ENCODE peak calls at places on chromosomes 2 and 18, in eight cellular contexts. One of them, this sample, is unnamed.

GRCh38 chr18:79921984-79922965 is 29.2 kb downstream of the SLC66A2 start:
- DNase-seq in fibroblast of lung: no peak
- DNase-seq in uterus: peak
- DNase-seq in OCI-LY7: no peak
- DNase-seq in Peyer's patch: no peak
- DNase-seq in heart right ventricle: no peak
- DNase-seq in RWPE2: no peak
- DNase-seq in spleen: peak
- DNase-seq in this sample: no peak

GRCh38 chr2:23627236-23627990 is 242.4 kb downstream of the KLHL29 start:
- DNase-seq in fibroblast of lung: no peak
- DNase-seq in Peyer's patch: no peak
- DNase-seq in OCI-LY7: no peak
- DNase-seq in uterus: no peak
- DNase-seq in heart right ventricle: no peak
- DNase-seq in spleen: peak
- DNase-seq in RWPE2: no peak
- DNase-seq in this sample: no peak

GRCh38 chr18:67476585-67476984 is 39.9 kb downstream of the DSEL start:
- DNase-seq in heart right ventricle: no peak
- DNase-seq in RWPE2: no peak
- DNase-seq in uterus: no peak
- DNase-seq in Peyer's patch: no peak
- DNase-seq in OCI-LY7: no peak
- DNase-seq in fibroblast of lung: peak
- DNase-seq in spleen: no peak
- DNase-seq in this sample: no peak

GRCh38 chr2:18474690-18475089 is 85.8 kb downstream of the RDH14 start:
- DNase-seq in uterus: no peak
- DNase-seq in Peyer's patch: no peak
- DNase-seq in OCI-LY7: no peak
- DNase-seq in RWPE2: no peak
- DNase-seq in spleen: no peak
- DNase-seq in fibroblast of lung: no peak
- DNase-seq in heart right ventricle: no peak
- DNase-seq in this sample: no peak

GRCh38 chr18:77763530-77763929 is 513.9 kb downstream of the GALR1 start:
- DNase-seq in uterus: no peak
- DNase-seq in fibroblast of lung: no peak
- DNase-seq in Peyer's patch: no peak
- DNase-seq in spleen: no peak
- DNase-seq in heart right ventricle: no peak
- DNase-seq in RWPE2: no peak
- DNase-seq in OCI-LY7: no peak
- DNase-seq in this sample: no peak

GRCh38 chr18:62370386-62370785 is 45.3 kb downstream of the TNFRSF11A start:
- DNase-seq in OCI-LY7: no peak
- DNase-seq in Peyer's patch: no peak
- DNase-seq in heart right ventricle: no peak
- DNase-seq in spleen: no peak
- DNase-seq in uterus: no peak
- DNase-seq in fibroblast of lung: no peak
- DNase-seq in RWPE2: no peak
- DNase-seq in this sample: no peak

GRCh38 chr2:227180286-227180685 is 15.9 kb downstream of the COL4A3 start:
- DNase-seq in OCI-LY7: no peak
- DNase-seq in fibroblast of lung: no peak
- DNase-seq in Peyer's patch: no peak
- DNase-seq in RWPE2: no peak
- DNase-seq in heart right ventricle: peak
- DNase-seq in spleen: no peak
- DNase-seq in uterus: no peak
- DNase-seq in this sample: no peak

GRCh38 chr2:121018136-121019057 is 266.6 kb downstream of the TFCP2L1 start:
- DNase-seq in RWPE2: no peak
- DNase-seq in Peyer's patch: no peak
- DNase-seq in uterus: peak
- DNase-seq in heart right ventricle: peak
- DNase-seq in spleen: no peak
- DNase-seq in OCI-LY7: no peak
- DNase-seq in fibroblast of lung: peak
- DNase-seq in this sample: no peak

GRCh38 chr2:118477111-118477517 is 370.3 kb downstream of the EN1 start:
- DNase-seq in OCI-LY7: no peak
- DNase-seq in fibroblast of lung: no peak
- DNase-seq in uterus: no peak
- DNase-seq in spleen: no peak
- DNase-seq in heart right ventricle: no peak
- DNase-seq in Peyer's patch: no peak
- DNase-seq in RWPE2: no peak
- DNase-seq in this sample: no peak

GRCh38 chr2:200843993-200844948 is 20.2 kb downstream of the CLK1 start:
- DNase-seq in spleen: no peak
- DNase-seq in heart right ventricle: no peak
- DNase-seq in Peyer's patch: no peak
- DNase-seq in OCI-LY7: no peak
- DNase-seq in RWPE2: no peak
- DNase-seq in fibroblast of lung: no peak
- DNase-seq in uterus: no peak
- DNase-seq in this sample: no peak

GRCh38 chr18:9612989-9613388 is 1.4 kb downstream of the PPP4R1 start:
- DNase-seq in heart right ventricle: no peak
- DNase-seq in Peyer's patch: no peak
- DNase-seq in OCI-LY7: peak
- DNase-seq in RWPE2: no peak
- DNase-seq in spleen: no peak
- DNase-seq in fibroblast of lung: no peak
- DNase-seq in uterus: no peak
- DNase-seq in this sample: no peak

GRCh38 chr2:126953483-126953882 is 54.8 kb downstream of the TEX51 start:
- DNase-seq in RWPE2: no peak
- DNase-seq in Peyer's patch: no peak
- DNase-seq in heart right ventricle: no peak
- DNase-seq in spleen: no peak
- DNase-seq in OCI-LY7: no peak
- DNase-seq in fibroblast of lung: no peak
- DNase-seq in uterus: no peak
- DNase-seq in this sample: no peak

DNA sequence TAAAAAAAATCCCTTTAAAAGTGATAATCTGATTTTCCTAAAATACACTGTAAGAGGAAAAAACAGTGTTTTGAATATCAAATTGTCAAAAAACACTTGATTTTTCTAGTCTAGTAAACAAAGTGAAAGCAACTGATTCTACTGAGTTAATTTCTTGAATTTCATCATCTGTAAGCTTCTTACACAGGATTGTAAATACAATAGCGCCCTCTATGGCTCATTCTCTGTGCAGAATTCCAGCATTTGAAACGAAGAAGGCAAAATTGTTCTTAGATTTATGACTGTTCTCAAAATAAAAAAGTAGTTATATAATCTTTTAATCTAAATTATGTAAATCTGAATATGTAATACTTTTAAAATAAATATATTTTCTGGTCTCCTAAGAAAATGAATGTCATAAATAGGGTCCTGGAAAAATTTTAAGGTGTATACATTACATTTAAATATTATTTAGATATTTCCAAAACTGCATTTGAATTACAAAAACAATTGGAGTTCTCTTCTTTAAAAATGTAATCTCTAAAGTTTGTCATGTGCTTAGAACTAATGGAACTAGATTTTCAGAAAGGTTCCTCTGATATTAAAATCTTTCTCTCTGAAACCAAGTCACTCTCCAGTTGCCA is 176.9 kb upstream of the MC4R start:
- DNase-seq in spleen: no peak
- DNase-seq in RWPE2: no peak
- DNase-seq in uterus: no peak
- DNase-seq in OCI-LY7: peak
- DNase-seq in fibroblast of lung: peak
- DNase-seq in heart right ventricle: no peak
- DNase-seq in Peyer's patch: no peak
- DNase-seq in this sample: peak
- TF ChIP-seq CTCF in spleen: peak
- TF ChIP-seq CTCF in RWPE2: peak
- TF ChIP-seq CTCF in uterus: peak
- TF ChIP-seq CTCF in OCI-LY7: peak
- TF ChIP-seq CTCF in fibroblast of lung: peak
- TF ChIP-seq CTCF in heart right ventricle: peak
- TF ChIP-seq CTCF in Peyer's patch: peak
- TF ChIP-seq CTCF in this sample: peak

GRCh38 chr2:111903516-111903915 is 5.1 kb downstream of the MERTK start:
- DNase-seq in fibroblast of lung: no peak
- DNase-seq in uterus: no peak
- DNase-seq in spleen: no peak
- DNase-seq in RWPE2: no peak
- DNase-seq in heart right ventricle: no peak
- DNase-seq in OCI-LY7: no peak
- DNase-seq in Peyer's patch: no peak
- DNase-seq in this sample: no peak

GRCh38 chr2:111897924-111898702 is at the start of gene MERTK:
- DNase-seq in Peyer's patch: peak
- DNase-seq in fibroblast of lung: peak
- DNase-seq in heart right ventricle: peak
- DNase-seq in RWPE2: peak
- DNase-seq in spleen: peak
- DNase-seq in OCI-LY7: no peak
- DNase-seq in uterus: peak
- DNase-seq in this sample: peak

GRCh38 chr2:111903930-111904439 is 5.6 kb downstream of the MERTK start:
- DNase-seq in RWPE2: no peak
- DNase-seq in Peyer's patch: no peak
- DNase-seq in spleen: no peak
- DNase-seq in uterus: no peak
- DNase-seq in heart right ventricle: no peak
- DNase-seq in OCI-LY7: no peak
- DNase-seq in fibroblast of lung: no peak
- DNase-seq in this sample: no peak

GRCh38 chr2:111898703-111899514 is 502 bp downstream of the MERTK start:
- DNase-seq in fibroblast of lung: no peak
- DNase-seq in Peyer's patch: peak
- DNase-seq in uterus: no peak
- DNase-seq in OCI-LY7: no peak
- DNase-seq in spleen: no peak
- DNase-seq in RWPE2: no peak
- DNase-seq in heart right ventricle: peak
- DNase-seq in this sample: no peak

DNA sequence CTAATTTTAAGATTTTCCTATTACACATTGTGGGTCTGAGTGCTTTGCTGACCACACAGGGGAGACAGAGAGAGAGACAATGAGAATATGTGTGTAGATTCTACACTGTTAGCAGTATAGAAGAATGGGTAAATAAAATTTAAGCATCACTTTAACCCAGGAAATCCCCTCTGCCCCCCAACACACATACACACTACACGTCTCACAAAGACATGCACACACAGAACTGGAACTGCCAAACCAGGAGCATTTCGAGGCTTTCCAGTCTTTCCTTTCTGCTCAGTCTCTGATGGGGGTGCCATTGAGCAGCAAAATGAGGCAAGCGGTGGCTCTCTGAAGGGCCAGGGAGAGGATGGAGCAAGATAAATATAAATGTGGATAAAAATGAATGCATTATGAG is 2.5 kb downstream of the MERTK start:
- DNase-seq in OCI-LY7: peak
- DNase-seq in Peyer's patch: no peak
- DNase-seq in RWPE2: no peak
- DNase-seq in spleen: no peak
- DNase-seq in uterus: no peak
- DNase-seq in heart right ventricle: no peak
- DNase-seq in fibroblast of lung: peak
- DNase-seq in this sample: no peak
- H3K4me3 ChIP-seq in OCI-LY7: no peak
- H3K4me3 ChIP-seq in Peyer's patch: peak
- H3K4me3 ChIP-seq in RWPE2: no peak
- H3K4me3 ChIP-seq in spleen: peak
- H3K4me3 ChIP-seq in uterus: no peak
- H3K4me3 ChIP-seq in heart right ventricle: no peak
- H3K4me3 ChIP-seq in fibroblast of lung: no peak
- H3K4me3 ChIP-seq in this sample: no peak

DNA sequence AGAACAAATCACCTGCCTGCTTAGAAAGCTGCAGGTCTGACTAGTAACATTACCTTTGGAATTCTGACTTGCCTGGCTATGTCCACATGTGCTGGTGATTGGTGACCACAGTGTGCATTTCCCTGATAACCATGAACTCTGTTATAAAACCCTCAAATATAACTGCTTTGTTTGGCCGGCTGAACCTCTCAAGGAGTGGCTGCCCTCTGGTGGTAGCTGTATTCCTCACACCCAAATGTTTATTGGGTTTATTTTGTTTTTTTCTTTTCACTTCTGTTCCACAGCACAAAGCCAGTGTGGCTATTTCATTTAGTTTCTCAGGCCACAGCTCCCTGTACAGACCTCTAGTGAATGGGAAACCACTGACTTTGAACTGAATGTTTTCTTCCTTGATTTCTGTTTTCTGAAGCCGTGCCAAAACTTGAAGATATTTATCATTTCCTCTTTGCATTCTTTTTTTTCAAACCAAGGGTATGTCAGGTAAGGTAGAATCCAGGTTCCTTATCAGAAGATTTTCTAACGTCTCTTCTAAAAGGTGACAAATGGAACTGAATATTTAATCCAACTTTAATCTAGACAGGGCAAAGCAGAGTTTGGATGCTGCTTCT is 549.0 kb upstream of the VRK2 start:
- DNase-seq in spleen: no peak
- DNase-seq in RWPE2: no peak
- DNase-seq in fibroblast of lung: peak
- DNase-seq in Peyer's patch: no peak
- DNase-seq in OCI-LY7: peak
- DNase-seq in uterus: peak
- DNase-seq in heart right ventricle: no peak
- DNase-seq in this sample: no peak
- TF ChIP-seq CTCF in spleen: peak
- TF ChIP-seq CTCF in RWPE2: peak
- TF ChIP-seq CTCF in fibroblast of lung: peak
- TF ChIP-seq CTCF in Peyer's patch: no peak
- TF ChIP-seq CTCF in OCI-LY7: peak
- TF ChIP-seq CTCF in uterus: peak
- TF ChIP-seq CTCF in heart right ventricle: peak
- TF ChIP-seq CTCF in this sample: peak

DNA sequence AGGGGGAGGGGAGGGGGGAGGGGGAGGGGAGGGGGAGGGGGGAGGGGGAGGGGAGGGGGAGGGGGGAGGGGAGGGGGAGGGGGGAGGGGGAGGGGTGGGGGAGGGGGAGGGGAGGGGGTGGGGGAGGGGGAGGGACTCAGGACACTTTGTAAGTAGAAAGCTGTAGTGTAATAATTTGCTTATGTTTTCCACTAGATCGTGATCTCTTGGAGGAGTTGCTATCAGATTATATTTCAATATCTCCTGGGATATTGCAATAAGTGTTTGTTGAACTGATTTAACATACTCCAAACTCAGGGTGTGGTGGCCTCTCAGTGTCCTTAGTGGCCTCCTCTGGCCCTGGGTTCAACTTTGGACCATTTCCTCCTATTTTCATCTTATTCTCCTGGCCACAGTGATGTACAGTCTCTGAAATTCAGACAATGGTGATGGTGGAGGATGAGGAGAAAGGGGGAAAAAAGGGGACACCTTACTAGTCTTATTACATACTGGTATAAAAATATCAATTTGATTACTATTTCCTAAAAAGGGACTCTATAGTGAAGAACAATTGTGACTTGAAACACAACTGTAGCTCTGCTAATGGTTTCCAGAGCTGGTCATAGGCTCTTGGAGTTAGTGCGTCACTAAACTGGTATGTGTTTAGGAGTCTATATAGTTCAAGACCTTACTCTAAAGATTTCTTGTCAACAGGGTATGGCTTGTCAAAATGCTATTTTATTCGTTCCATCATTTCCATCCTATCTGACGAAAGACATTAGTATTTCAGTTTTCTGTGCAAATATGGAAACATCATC is 89.6 kb downstream of the DDX1 start:
- DNase-seq in OCI-LY7: no peak
- DNase-seq in heart right ventricle: no peak
- DNase-seq in RWPE2: no peak
- DNase-seq in fibroblast of lung: no peak
- DNase-seq in uterus: no peak
- DNase-seq in spleen: no peak
- DNase-seq in Peyer's patch: no peak
- DNase-seq in this sample: no peak
- H3K4me3 ChIP-seq in OCI-LY7: no peak
- H3K4me3 ChIP-seq in heart right ventricle: no peak
- H3K4me3 ChIP-seq in RWPE2: no peak
- H3K4me3 ChIP-seq in fibroblast of lung: no peak
- H3K4me3 ChIP-seq in uterus: no peak
- H3K4me3 ChIP-seq in spleen: no peak
- H3K4me3 ChIP-seq in Peyer's patch: no peak
- H3K4me3 ChIP-seq in this sample: no peak